ENCODE peak calls at places on chromosomes 11 and 22, in eight cellular contexts. One of them, this sample, is unnamed.

GRCh38 chr11:126391970-126392637 is 36.6 kb downstream of the ST3GAL4 start:
- DNase-seq in PC-3: no peak
- DNase-seq in lower leg skin: no peak
- DNase-seq in glomerular endothelial cell: no peak
- DNase-seq in naive thymus-derived CD8-positive, alpha-beta T cell: no peak
- DNase-seq in transverse colon: no peak
- DNase-seq in activated CD4-positive, alpha-beta T cell treated with anti-CD3 and anti-CD28 coated beads for 1 hour: no peak
- DNase-seq in stimulated activated naive CD8-positive, alpha-beta T cell treated with anti-CD3 and anti-CD28 coated beads, Interleukin-15, amount 100 ng/mL, for 72 hours: no peak
- DNase-seq in this sample: no peak

GRCh38 chr11:36540998-36541397 is 26.8 kb upstream of the RAG1 start:
- DNase-seq in PC-3: peak; percentile 60
- DNase-seq in lower leg skin: no peak
- DNase-seq in naive thymus-derived CD8-positive, alpha-beta T cell: no peak
- DNase-seq in glomerular endothelial cell: peak; percentile 31
- DNase-seq in stimulated activated naive CD8-positive, alpha-beta T cell treated with anti-CD3 and anti-CD28 coated beads, Interleukin-15, amount 100 ng/mL, for 72 hours: peak; percentile 24
- DNase-seq in transverse colon: peak; percentile 51
- DNase-seq in activated CD4-positive, alpha-beta T cell treated with anti-CD3 and anti-CD28 coated beads for 1 hour: no peak
- DNase-seq in this sample: no peak

GRCh38 chr11:65471410-65471762 is 27.5 kb upstream of the MALAT1 start:
- DNase-seq in naive thymus-derived CD8-positive, alpha-beta T cell: no peak
- DNase-seq in glomerular endothelial cell: no peak
- DNase-seq in PC-3: peak; percentile 59
- DNase-seq in lower leg skin: no peak
- DNase-seq in stimulated activated naive CD8-positive, alpha-beta T cell treated with anti-CD3 and anti-CD28 coated beads, Interleukin-15, amount 100 ng/mL, for 72 hours: peak; percentile 34
- DNase-seq in transverse colon: peak; percentile 78
- DNase-seq in activated CD4-positive, alpha-beta T cell treated with anti-CD3 and anti-CD28 coated beads for 1 hour: no peak
- DNase-seq in this sample: no peak

GRCh38 chr11:118980191-118980881 is 8.8 kb downstream of the FOXR1 start:
- DNase-seq in glomerular endothelial cell: no peak
- DNase-seq in activated CD4-positive, alpha-beta T cell treated with anti-CD3 and anti-CD28 coated beads for 1 hour: no peak
- DNase-seq in transverse colon: no peak
- DNase-seq in lower leg skin: peak; percentile 24
- DNase-seq in stimulated activated naive CD8-positive, alpha-beta T cell treated with anti-CD3 and anti-CD28 coated beads, Interleukin-15, amount 100 ng/mL, for 72 hours: no peak
- DNase-seq in naive thymus-derived CD8-positive, alpha-beta T cell: no peak
- DNase-seq in PC-3: no peak
- DNase-seq in this sample: no peak

GRCh38 chr11:83835423-83835822 is 549.3 kb upstream of the CCDC90B start:
- DNase-seq in naive thymus-derived CD8-positive, alpha-beta T cell: no peak
- DNase-seq in PC-3: no peak
- DNase-seq in activated CD4-positive, alpha-beta T cell treated with anti-CD3 and anti-CD28 coated beads for 1 hour: no peak
- DNase-seq in transverse colon: no peak
- DNase-seq in lower leg skin: no peak
- DNase-seq in stimulated activated naive CD8-positive, alpha-beta T cell treated with anti-CD3 and anti-CD28 coated beads, Interleukin-15, amount 100 ng/mL, for 72 hours: no peak
- DNase-seq in glomerular endothelial cell: no peak
- DNase-seq in this sample: peak; percentile 4

GRCh38 chr11:2898366-2899079 is 12.9 kb upstream of the CDKN1C start:
- DNase-seq in naive thymus-derived CD8-positive, alpha-beta T cell: no peak
- DNase-seq in transverse colon: peak; percentile 63
- DNase-seq in stimulated activated naive CD8-positive, alpha-beta T cell treated with anti-CD3 and anti-CD28 coated beads, Interleukin-15, amount 100 ng/mL, for 72 hours: peak; percentile 74
- DNase-seq in PC-3: peak; percentile 71
- DNase-seq in lower leg skin: peak; percentile 75
- DNase-seq in glomerular endothelial cell: peak; percentile 77
- DNase-seq in activated CD4-positive, alpha-beta T cell treated with anti-CD3 and anti-CD28 coated beads for 1 hour: peak; percentile 34
- DNase-seq in this sample: no peak

GRCh38 chr11:123351375-123351774 is 78.7 kb upstream of the GRAMD1B start:
- DNase-seq in naive thymus-derived CD8-positive, alpha-beta T cell: no peak
- DNase-seq in transverse colon: no peak
- DNase-seq in PC-3: no peak
- DNase-seq in stimulated activated naive CD8-positive, alpha-beta T cell treated with anti-CD3 and anti-CD28 coated beads, Interleukin-15, amount 100 ng/mL, for 72 hours: no peak
- DNase-seq in lower leg skin: no peak
- DNase-seq in glomerular endothelial cell: no peak
- DNase-seq in activated CD4-positive, alpha-beta T cell treated with anti-CD3 and anti-CD28 coated beads for 1 hour: no peak
- DNase-seq in this sample: no peak

GRCh38 chr22:17501679-17502285 is 61.5 kb upstream of the SLC25A18 start:
- DNase-seq in glomerular endothelial cell: peak; percentile 68
- DNase-seq in lower leg skin: peak; percentile 18
- DNase-seq in transverse colon: peak; percentile 9
- DNase-seq in PC-3: peak; percentile 73
- DNase-seq in naive thymus-derived CD8-positive, alpha-beta T cell: no peak
- DNase-seq in activated CD4-positive, alpha-beta T cell treated with anti-CD3 and anti-CD28 coated beads for 1 hour: no peak
- DNase-seq in stimulated activated naive CD8-positive, alpha-beta T cell treated with anti-CD3 and anti-CD28 coated beads, Interleukin-15, amount 100 ng/mL, for 72 hours: peak; percentile 19
- DNase-seq in this sample: peak; percentile 50

GRCh38 chr11:121032546-121032945 is 8.6 kb downstream of the TBCEL start:
- DNase-seq in transverse colon: no peak
- DNase-seq in lower leg skin: no peak
- DNase-seq in PC-3: peak; percentile 21
- DNase-seq in activated CD4-positive, alpha-beta T cell treated with anti-CD3 and anti-CD28 coated beads for 1 hour: no peak
- DNase-seq in naive thymus-derived CD8-positive, alpha-beta T cell: no peak
- DNase-seq in glomerular endothelial cell: no peak
- DNase-seq in stimulated activated naive CD8-positive, alpha-beta T cell treated with anti-CD3 and anti-CD28 coated beads, Interleukin-15, amount 100 ng/mL, for 72 hours: no peak
- DNase-seq in this sample: no peak

GRCh38 chr22:32534252-32535215 is 59.9 kb downstream of the FBXO7 start:
- DNase-seq in glomerular endothelial cell: no peak
- DNase-seq in PC-3: no peak
- DNase-seq in naive thymus-derived CD8-positive, alpha-beta T cell: no peak
- DNase-seq in transverse colon: peak; percentile 39
- DNase-seq in lower leg skin: no peak
- DNase-seq in stimulated activated naive CD8-positive, alpha-beta T cell treated with anti-CD3 and anti-CD28 coated beads, Interleukin-15, amount 100 ng/mL, for 72 hours: no peak
- DNase-seq in activated CD4-positive, alpha-beta T cell treated with anti-CD3 and anti-CD28 coated beads for 1 hour: no peak
- DNase-seq in this sample: no peak